ENCODE peak calls at places on chromosome X, in eight cellular contexts. One of them, this sample, is unnamed.

GRCh38 chrX:30693999-30694650 is 40.9 kb downstream of the GK start:
- DNase-seq in hepatocyte: no peak
- DNase-seq in cardiac muscle cell: no peak
- DNase-seq in sigmoid colon: no peak
- DNase-seq in upper lobe of right lung: no peak
- DNase-seq in A549: no peak
- DNase-seq in AG04450: no peak
- DNase-seq in body of pancreas: no peak
- DNase-seq in this sample: no peak

GRCh38 chrX:74603040-74603439 is 11.4 kb downstream of the RLIM start:
- DNase-seq in hepatocyte: no peak
- DNase-seq in cardiac muscle cell: no peak
- DNase-seq in sigmoid colon: no peak
- DNase-seq in upper lobe of right lung: no peak
- DNase-seq in A549: no peak
- DNase-seq in AG04450: no peak
- DNase-seq in body of pancreas: no peak
- DNase-seq in this sample: no peak

GRCh38 chrX:1592863-1593201 is 1.4 kb downstream of the AKAP17A start:
- DNase-seq in hepatocyte: peak; percentile 44
- DNase-seq in cardiac muscle cell: no peak
- DNase-seq in sigmoid colon: no peak
- DNase-seq in upper lobe of right lung: peak; percentile 66
- DNase-seq in A549: no peak
- DNase-seq in AG04450: no peak
- DNase-seq in body of pancreas: no peak
- DNase-seq in this sample: no peak

GRCh38 chrX:119147486-119147885 is 19.9 kb upstream of the KIAA1210 start:
- DNase-seq in hepatocyte: peak; percentile 19
- DNase-seq in cardiac muscle cell: no peak
- DNase-seq in sigmoid colon: no peak
- DNase-seq in upper lobe of right lung: no peak
- DNase-seq in A549: peak; percentile 23
- DNase-seq in AG04450: no peak
- DNase-seq in body of pancreas: no peak
- DNase-seq in this sample: peak; percentile 45

GRCh38 chrX:96982159-96982558 is 98.5 kb downstream of the RPA4 start:
- DNase-seq in hepatocyte: no peak
- DNase-seq in cardiac muscle cell: peak; percentile 30
- DNase-seq in sigmoid colon: no peak
- DNase-seq in upper lobe of right lung: no peak
- DNase-seq in A549: no peak
- DNase-seq in AG04450: no peak
- DNase-seq in body of pancreas: no peak
- DNase-seq in this sample: no peak

GRCh38 chrX:78035061-78035460 is 65.6 kb upstream of the PGAM4 start:
- DNase-seq in hepatocyte: no peak
- DNase-seq in cardiac muscle cell: no peak
- DNase-seq in sigmoid colon: no peak
- DNase-seq in upper lobe of right lung: no peak
- DNase-seq in A549: no peak
- DNase-seq in AG04450: no peak
- DNase-seq in body of pancreas: no peak
- DNase-seq in this sample: no peak

GRCh38 chrX:1546601-1547275 is 9.8 kb upstream of the P2RY8 start:
- DNase-seq in hepatocyte: no peak
- DNase-seq in cardiac muscle cell: no peak
- DNase-seq in sigmoid colon: peak; percentile 49
- DNase-seq in upper lobe of right lung: no peak
- DNase-seq in A549: no peak
- DNase-seq in AG04450: no peak
- DNase-seq in body of pancreas: no peak
- DNase-seq in this sample: no peak

GRCh38 chrX:23509256-23509655 is 158.0 kb upstream of the PRDX4 start:
- DNase-seq in hepatocyte: no peak
- DNase-seq in cardiac muscle cell: no peak
- DNase-seq in sigmoid colon: no peak
- DNase-seq in upper lobe of right lung: no peak
- DNase-seq in A549: no peak
- DNase-seq in AG04450: no peak
- DNase-seq in body of pancreas: no peak
- DNase-seq in this sample: no peak

GRCh38 chrX:151396042-151396826 is 772 bp upstream of the VMA21 start:
- DNase-seq in hepatocyte: no peak
- DNase-seq in cardiac muscle cell: no peak
- DNase-seq in sigmoid colon: no peak
- DNase-seq in upper lobe of right lung: peak; percentile 64
- DNase-seq in A549: no peak
- DNase-seq in AG04450: peak; percentile 0
- DNase-seq in body of pancreas: no peak
- DNase-seq in this sample: peak; percentile 17

GRCh38 chrX:127782904-127783303 is 269.3 kb downstream of the ACTRT1 start:
- DNase-seq in hepatocyte: no peak
- DNase-seq in cardiac muscle cell: peak; percentile 4
- DNase-seq in sigmoid colon: no peak
- DNase-seq in upper lobe of right lung: no peak
- DNase-seq in A549: no peak
- DNase-seq in AG04450: no peak
- DNase-seq in body of pancreas: no peak
- DNase-seq in this sample: no peak

GRCh38 chrX:107537815-107538214 is 88.4 kb downstream of the FRMPD3 start:
- DNase-seq in hepatocyte: peak; percentile 60
- DNase-seq in cardiac muscle cell: peak; percentile 67
- DNase-seq in sigmoid colon: no peak
- DNase-seq in upper lobe of right lung: no peak
- DNase-seq in A549: peak; percentile 66
- DNase-seq in AG04450: no peak
- DNase-seq in body of pancreas: peak; percentile 37
- DNase-seq in this sample: no peak

GRCh38 chrX:49242545-49243066 is 7.3 kb downstream of the CCDC22 start:
- DNase-seq in hepatocyte: no peak
- DNase-seq in cardiac muscle cell: no peak
- DNase-seq in sigmoid colon: peak; percentile 37
- DNase-seq in upper lobe of right lung: no peak
- DNase-seq in A549: peak; percentile 7
- DNase-seq in AG04450: no peak
- DNase-seq in body of pancreas: no peak
- DNase-seq in this sample: no peak

GRCh38 chrX:31847773-31848172 is 775.9 kb upstream of the FTHL17 start:
- DNase-seq in hepatocyte: no peak
- DNase-seq in cardiac muscle cell: no peak
- DNase-seq in sigmoid colon: no peak
- DNase-seq in upper lobe of right lung: no peak
- DNase-seq in A549: no peak
- DNase-seq in AG04450: no peak
- DNase-seq in body of pancreas: no peak
- DNase-seq in this sample: no peak

GRCh38 chrX:75603833-75604232 is 81.0 kb upstream of the ZDHHC15 start:
- DNase-seq in hepatocyte: peak; percentile 45
- DNase-seq in cardiac muscle cell: peak; percentile 28
- DNase-seq in sigmoid colon: no peak
- DNase-seq in upper lobe of right lung: no peak
- DNase-seq in A549: peak; percentile 36
- DNase-seq in AG04450: no peak
- DNase-seq in body of pancreas: no peak
- DNase-seq in this sample: no peak

GRCh38 chrX:106716004-106716403 is 10.5 kb upstream of the RNF128 start:
- DNase-seq in hepatocyte: no peak
- DNase-seq in cardiac muscle cell: no peak
- DNase-seq in sigmoid colon: no peak
- DNase-seq in upper lobe of right lung: no peak
- DNase-seq in A549: no peak
- DNase-seq in AG04450: no peak
- DNase-seq in body of pancreas: no peak
- DNase-seq in this sample: no peak

GRCh38 chrX:103431316-103431715 is 55.0 kb downstream of the BEX3 start:
- DNase-seq in hepatocyte: no peak
- DNase-seq in cardiac muscle cell: no peak
- DNase-seq in sigmoid colon: no peak
- DNase-seq in upper lobe of right lung: no peak
- DNase-seq in A549: peak; percentile 5
- DNase-seq in AG04450: peak; percentile 18
- DNase-seq in body of pancreas: no peak
- DNase-seq in this sample: no peak

GRCh38 chrX:63764946-63765345 is 20.1 kb downstream of the ARHGEF9 start:
- DNase-seq in hepatocyte: no peak
- DNase-seq in cardiac muscle cell: no peak
- DNase-seq in sigmoid colon: no peak
- DNase-seq in upper lobe of right lung: no peak
- DNase-seq in A549: no peak
- DNase-seq in AG04450: no peak
- DNase-seq in body of pancreas: no peak
- DNase-seq in this sample: no peak

GRCh38 chrX:6228720-6229119 is at the start of gene NLGN4X:
- DNase-seq in hepatocyte: no peak
- DNase-seq in cardiac muscle cell: peak; percentile 15
- DNase-seq in sigmoid colon: no peak
- DNase-seq in upper lobe of right lung: no peak
- DNase-seq in A549: no peak
- DNase-seq in AG04450: no peak
- DNase-seq in body of pancreas: no peak
- DNase-seq in this sample: no peak

GRCh38 chrX:53395605-53396298 is 26.7 kb downstream of the SMC1A start:
- DNase-seq in hepatocyte: no peak
- DNase-seq in cardiac muscle cell: no peak
- DNase-seq in sigmoid colon: no peak
- DNase-seq in upper lobe of right lung: no peak
- DNase-seq in A549: no peak
- DNase-seq in AG04450: no peak
- DNase-seq in body of pancreas: no peak
- DNase-seq in this sample: no peak
- TF ChIP-seq CTCF in hepatocyte: no peak
- TF ChIP-seq CTCF in cardiac muscle cell: no peak
- TF ChIP-seq CTCF in sigmoid colon: no peak
- TF ChIP-seq CTCF in upper lobe of right lung: no peak
- TF ChIP-seq CTCF in A549: no peak
- TF ChIP-seq CTCF in AG04450: no peak
- TF ChIP-seq CTCF in body of pancreas: no peak
- TF ChIP-seq CTCF in this sample: no peak

GRCh38 chrX:123964155-123964554 is 2.6 kb downstream of the STAG2 start:
- DNase-seq in hepatocyte: no peak
- DNase-seq in cardiac muscle cell: no peak
- DNase-seq in sigmoid colon: no peak
- DNase-seq in upper lobe of right lung: no peak
- DNase-seq in A549: no peak
- DNase-seq in AG04450: no peak
- DNase-seq in body of pancreas: no peak
- DNase-seq in this sample: no peak
- H3K4me3 ChIP-seq in hepatocyte: peak overlapping the region; percentile 23
- H3K4me3 ChIP-seq in cardiac muscle cell: peak overlapping the region; percentile 48
- H3K4me3 ChIP-seq in sigmoid colon: peak overlapping the region; percentile 70
- H3K4me3 ChIP-seq in upper lobe of right lung: peak overlapping the region; percentile 69
- H3K4me3 ChIP-seq in A549: no peak overlapping the region
- H3K4me3 ChIP-seq in AG04450: peak overlapping the region; percentile 59
- H3K4me3 ChIP-seq in body of pancreas: no peak overlapping the region
- H3K4me3 ChIP-seq in this sample: no peak overlapping the region

DNA sequence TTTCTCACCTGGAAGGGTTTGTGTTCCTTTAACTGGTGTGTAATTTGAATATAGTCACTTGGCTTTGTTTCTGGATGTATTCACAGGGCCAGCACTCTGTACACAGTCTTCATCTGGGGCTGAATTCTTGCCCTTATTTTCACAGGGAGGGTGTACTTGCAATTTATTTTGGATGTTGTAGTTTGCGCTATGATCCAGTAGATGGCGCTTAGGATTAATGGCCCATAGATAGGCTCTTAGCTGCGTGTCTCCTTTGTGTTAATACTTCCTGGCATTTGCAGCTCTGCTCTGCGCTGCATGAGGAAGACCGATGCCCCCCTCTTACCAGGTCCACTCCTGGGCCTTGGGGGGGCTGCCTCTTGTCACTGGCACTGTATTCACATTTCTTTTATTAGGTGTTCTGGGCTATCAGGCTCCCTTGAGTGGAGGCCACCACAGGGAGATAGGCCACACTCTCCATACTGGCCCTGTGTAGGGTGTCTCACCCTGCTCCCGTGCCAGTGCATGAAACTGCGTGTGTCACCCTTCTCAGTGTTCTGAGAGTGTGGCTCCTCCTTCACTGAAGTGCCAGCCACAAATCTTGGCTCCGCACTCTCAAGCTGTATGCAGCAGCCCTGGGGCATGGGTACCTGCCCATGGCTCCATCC is 562.2 kb downstream of the ZIC3 start:
- DNase-seq in hepatocyte: peak; percentile 40
- DNase-seq in cardiac muscle cell: peak; percentile 47
- DNase-seq in sigmoid colon: no peak
- DNase-seq in upper lobe of right lung: no peak
- DNase-seq in A549: peak; percentile 39
- DNase-seq in AG04450: no peak
- DNase-seq in body of pancreas: peak; percentile 13
- DNase-seq in this sample: no peak
- TF ChIP-seq CTCF in hepatocyte: peak; percentile 49
- TF ChIP-seq CTCF in cardiac muscle cell: peak; percentile 53
- TF ChIP-seq CTCF in sigmoid colon: no peak
- TF ChIP-seq CTCF in upper lobe of right lung: peak; percentile 52
- TF ChIP-seq CTCF in A549: peak; percentile 42
- TF ChIP-seq CTCF in AG04450: peak; percentile 41
- TF ChIP-seq CTCF in body of pancreas: peak; percentile 34
- TF ChIP-seq CTCF in this sample: no peak

GRCh38 chrX:154818916-154819770 is 13.9 kb upstream of the MPP1 start:
- DNase-seq in hepatocyte: no peak
- DNase-seq in cardiac muscle cell: peak; percentile 6
- DNase-seq in sigmoid colon: no peak
- DNase-seq in upper lobe of right lung: no peak
- DNase-seq in A549: no peak
- DNase-seq in AG04450: no peak
- DNase-seq in body of pancreas: no peak
- DNase-seq in this sample: no peak

GRCh38 chrX:154815274-154815818 is 10.1 kb upstream of the MPP1 start:
- DNase-seq in hepatocyte: no peak
- DNase-seq in cardiac muscle cell: no peak
- DNase-seq in sigmoid colon: no peak
- DNase-seq in upper lobe of right lung: no peak
- DNase-seq in A549: no peak
- DNase-seq in AG04450: no peak
- DNase-seq in body of pancreas: no peak
- DNase-seq in this sample: no peak

GRCh38 chrX:154809939-154810665 is 4.8 kb upstream of the MPP1 start:
- DNase-seq in hepatocyte: no peak
- DNase-seq in cardiac muscle cell: no peak
- DNase-seq in sigmoid colon: no peak
- DNase-seq in upper lobe of right lung: no peak
- DNase-seq in A549: no peak
- DNase-seq in AG04450: no peak
- DNase-seq in body of pancreas: no peak
- DNase-seq in this sample: no peak

GRCh38 chrX:154812341-154813101 is 7.2 kb upstream of the MPP1 start:
- DNase-seq in hepatocyte: no peak
- DNase-seq in cardiac muscle cell: no peak
- DNase-seq in sigmoid colon: no peak
- DNase-seq in upper lobe of right lung: no peak
- DNase-seq in A549: no peak
- DNase-seq in AG04450: no peak
- DNase-seq in body of pancreas: no peak
- DNase-seq in this sample: no peak

DNA sequence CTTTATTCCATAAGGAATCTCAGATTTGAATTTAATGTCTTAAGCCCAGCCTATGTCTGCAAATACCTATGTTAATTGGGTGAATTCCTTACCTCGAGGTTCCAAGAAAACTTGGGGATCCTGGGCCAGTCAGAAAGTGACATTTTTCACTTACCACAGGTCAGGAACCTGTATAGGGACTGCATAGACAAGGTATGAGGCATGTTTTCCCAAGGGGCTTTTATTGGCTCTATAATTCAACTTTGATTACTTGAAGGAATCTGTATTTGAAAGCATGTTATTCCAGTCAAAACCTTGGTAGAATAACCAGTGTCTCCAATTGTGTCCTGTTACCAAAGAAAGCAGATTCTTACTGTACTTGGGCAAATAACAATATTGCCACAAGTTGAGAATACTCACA is 8.5 kb upstream of the MPP1 start:
- DNase-seq in hepatocyte: no peak
- DNase-seq in cardiac muscle cell: no peak
- DNase-seq in sigmoid colon: no peak
- DNase-seq in upper lobe of right lung: no peak
- DNase-seq in A549: no peak
- DNase-seq in AG04450: no peak
- DNase-seq in body of pancreas: no peak
- DNase-seq in this sample: no peak
- H3K4me3 ChIP-seq in hepatocyte: no peak overlapping the region
- H3K4me3 ChIP-seq in cardiac muscle cell: no peak overlapping the region
- H3K4me3 ChIP-seq in sigmoid colon: no peak overlapping the region
- H3K4me3 ChIP-seq in upper lobe of right lung: no peak overlapping the region
- H3K4me3 ChIP-seq in A549: no peak overlapping the region
- H3K4me3 ChIP-seq in AG04450: no peak overlapping the region
- H3K4me3 ChIP-seq in body of pancreas: no peak overlapping the region
- H3K4me3 ChIP-seq in this sample: no peak overlapping the region

This sample was measured in lower leg skin.